ENCODE peak calls at places on chromosome 5, in four cellular contexts. L is MCF 10A, Z is stomach, U is GM13977. V is an unnamed sample.

GRCh38 chr5:72005676-72006075 is 101.6 kb upstream of the MAP1B start:
- DNase-seq in L (no peak), Z (no peak), U (no peak), V (no peak)

GRCh38 chr5:122093415-122093814 is 15.4 kb upstream of the LOX start:
- DNase-seq in L (no peak), Z (no peak), U (no peak), V (no peak)

GRCh38 chr5:103224118-103224893 is 34.3 kb upstream of the MACIR start:
- DNase-seq in L (peak; percentile 74), Z (no peak), U (peak; percentile 35), V (peak; percentile 57)

GRCh38 chr5:38008198-38008597 is 168.4 kb upstream of the GDNF start:
- DNase-seq in L (no peak), Z (no peak), U (no peak), V (no peak)

GRCh38 chr5:168066536-168067208 is 224.8 kb upstream of the WWC1 start:
- DNase-seq in L (no peak), Z (no peak), U (no peak), V (no peak)

GRCh38 chr5:128681764-128682664 is 144.0 kb upstream of the FBN2 start:
- DNase-seq in L (no peak), Z (no peak), U (no peak), V (no peak)

GRCh38 chr5:35306716-35307365 is 76.6 kb upstream of the PRLR start:
- DNase-seq in L (no peak), Z (no peak), U (no peak), V (no peak)

GRCh38 chr5:102867999-102868662 is 113.0 kb downstream of the PAM start:
- DNase-seq in L (no peak), Z (no peak), U (no peak), V (no peak)

GRCh38 chr5:32865475-32865874 is 154.4 kb downstream of the NPR3 start:
- DNase-seq in L (no peak), Z (no peak), U (no peak), V (no peak)

GRCh38 chr5:119537704-119538103 is 85.4 kb downstream of the HSD17B4 start:
- DNase-seq in L (peak; percentile 70), Z (peak; percentile 26), U (peak; percentile 44), V (peak; percentile 3)

GRCh38 chr5:167158588-167158987 is 1132.9 kb upstream of the WWC1 start:
- DNase-seq in L (no peak), Z (no peak), U (no peak), V (no peak)

GRCh38 chr5:146778795-146779579 is 99.6 kb downstream of the PPP2R2B start:
- DNase-seq in L (no peak), Z (no peak), U (no peak), V (no peak)

GRCh38 chr5:18968966-18969365 is 1019.0 kb downstream of the CDH18 start:
- DNase-seq in L (peak; percentile 55), Z (no peak), U (no peak), V (no peak)

GRCh38 chr5:18967637-18968036 is 1020.4 kb downstream of the CDH18 start:
- DNase-seq in L (no peak), Z (no peak), U (no peak), V (no peak)

GRCh38 chr5:18970000-18970399 is 1018.0 kb downstream of the CDH18 start:
- DNase-seq in L (no peak), Z (no peak), U (no peak), V (no peak)

GRCh38 chr5:18975624-18976023 is 1012.4 kb downstream of the CDH18 start:
- DNase-seq in L (no peak), Z (no peak), U (no peak), V (no peak)

DNA sequence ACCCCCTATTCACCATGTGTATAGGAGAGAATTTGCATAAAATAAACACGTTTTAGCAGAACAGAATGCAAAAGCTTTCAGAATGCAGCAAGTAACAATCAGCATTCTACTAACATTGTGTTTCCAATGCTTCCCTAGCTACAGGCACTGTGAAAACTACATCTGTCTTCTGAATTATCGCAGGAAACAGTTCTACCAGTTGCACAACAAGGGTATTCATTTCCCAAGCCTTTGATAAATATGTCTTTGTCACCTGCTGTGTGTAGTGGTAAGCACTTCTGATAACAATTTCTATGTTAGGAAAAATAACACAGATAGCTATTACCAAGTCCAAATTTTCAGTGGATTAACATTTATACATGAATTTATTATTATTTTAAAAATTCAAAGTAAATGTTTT is 1015.8 kb downstream of the CDH18 start:
- DNase-seq in L (no peak), Z (no peak), U (no peak), V (no peak)
- TF ChIP-seq CTCF in L (no peak), Z (no peak), U (no peak), V (no peak)

GRCh38 chr5:141349917-141350619 is at the start of gene PCDHGB1:
- DNase-seq in L (peak; percentile 58), Z (no peak), U (peak; percentile 77), V (peak; percentile 56)

GRCh38 chr5:141343242-141343952 is at the start of gene PCDHGA3:
- DNase-seq in L (no peak), Z (no peak), U (no peak), V (peak; percentile 45)

GRCh38 chr5:141343953-141344463 is 379 bp downstream of the PCDHGA3 start:
- DNase-seq in L (no peak), Z (no peak), U (no peak), V (no peak)

GRCh38 chr5:141342773-141343172 is 856 bp upstream of the PCDHGA3 start:
- DNase-seq in L (no peak), Z (no peak), U (no peak), V (no peak)

DNA sequence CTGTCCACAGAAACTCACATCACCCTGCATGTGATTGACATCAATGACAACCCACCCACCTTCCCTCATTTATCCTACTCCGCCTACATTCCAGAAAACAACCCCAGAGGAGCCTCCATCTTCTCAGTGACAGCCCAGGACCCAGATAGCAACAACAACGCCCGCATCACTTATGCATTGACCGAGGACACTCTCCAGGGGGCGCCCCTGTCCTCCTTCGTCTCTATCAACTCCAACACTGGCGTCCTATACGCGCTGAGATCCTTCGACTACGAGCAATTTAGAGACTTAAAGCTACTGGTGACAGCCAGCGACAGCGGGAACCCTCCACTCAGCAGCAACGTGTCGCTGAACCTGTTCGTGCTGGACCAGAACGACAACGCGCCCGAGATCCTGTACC is 1.7 kb downstream of the PCDHGA3 start:
- DNase-seq in L (no peak), Z (no peak), U (no peak), V (no peak)
- TF ChIP-seq CTCF in L (no peak), Z (no peak), U (no peak), V (no peak)

GRCh38 chr5:135179308-135179980 is 145.4 kb upstream of the PITX1 start:
- DNase-seq in L (no peak), Z (no peak), U (no peak), V (no peak)
- TF ChIP-seq CTCF in L (no peak), Z (no peak), U (no peak), V (no peak)

DNA sequence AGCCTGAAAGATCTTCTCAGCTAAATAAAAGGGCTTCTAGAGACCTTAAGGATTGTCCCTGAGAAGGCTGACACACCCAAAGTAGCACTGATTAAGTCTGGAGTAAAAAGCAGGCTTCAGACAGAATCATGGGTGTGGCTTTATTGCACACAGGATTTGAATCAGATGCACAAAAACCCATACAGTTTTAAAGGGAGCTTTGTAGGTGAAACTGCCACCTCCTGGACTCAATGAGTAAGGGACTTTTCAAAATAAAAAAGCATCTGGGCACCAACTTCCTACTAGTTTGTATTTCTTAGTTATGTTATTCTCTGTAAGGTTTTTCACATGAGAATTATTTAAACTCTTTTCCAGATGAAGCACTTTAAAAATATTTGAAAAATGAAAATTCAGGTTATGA is 129.4 kb downstream of the EDIL3 start:
- DNase-seq in L (peak; percentile 33), Z (no peak), U (no peak), V (no peak)
- TF ChIP-seq CTCF in L (peak; percentile 20), Z (no peak), U (peak; percentile 9), V (no peak)

GRCh38 chr5:91104062-91104448 is 279.1 kb downstream of the ARRDC3 start:
- DNase-seq in L (no peak), Z (no peak), U (no peak), V (no peak)
- TF ChIP-seq CTCF in L (no peak), Z (no peak), U (no peak), V (no peak)

GRCh38 chr5:115842952-115843351 is 1.2 kb downstream of the AP3S1 start:
- DNase-seq in L (peak; percentile 33), Z (no peak), U (no peak), V (no peak)

GRCh38 chr5:115840825-115841224 is 540 bp downstream of the ATG12 start:
- DNase-seq in L (no peak), Z (no peak), U (no peak), V (no peak)

GRCh38 chr5:115841382-115842088 is at the start of the genes AP3S1 and ATG12:
- DNase-seq in L (peak; percentile 94), Z (peak; percentile 90), U (peak; percentile 88), V (peak; percentile 95)

GRCh38 chr5:115843444-115844130 is 1.9 kb downstream of the AP3S1 start:
- DNase-seq in L (no peak), Z (no peak), U (no peak), V (no peak)

DNA sequence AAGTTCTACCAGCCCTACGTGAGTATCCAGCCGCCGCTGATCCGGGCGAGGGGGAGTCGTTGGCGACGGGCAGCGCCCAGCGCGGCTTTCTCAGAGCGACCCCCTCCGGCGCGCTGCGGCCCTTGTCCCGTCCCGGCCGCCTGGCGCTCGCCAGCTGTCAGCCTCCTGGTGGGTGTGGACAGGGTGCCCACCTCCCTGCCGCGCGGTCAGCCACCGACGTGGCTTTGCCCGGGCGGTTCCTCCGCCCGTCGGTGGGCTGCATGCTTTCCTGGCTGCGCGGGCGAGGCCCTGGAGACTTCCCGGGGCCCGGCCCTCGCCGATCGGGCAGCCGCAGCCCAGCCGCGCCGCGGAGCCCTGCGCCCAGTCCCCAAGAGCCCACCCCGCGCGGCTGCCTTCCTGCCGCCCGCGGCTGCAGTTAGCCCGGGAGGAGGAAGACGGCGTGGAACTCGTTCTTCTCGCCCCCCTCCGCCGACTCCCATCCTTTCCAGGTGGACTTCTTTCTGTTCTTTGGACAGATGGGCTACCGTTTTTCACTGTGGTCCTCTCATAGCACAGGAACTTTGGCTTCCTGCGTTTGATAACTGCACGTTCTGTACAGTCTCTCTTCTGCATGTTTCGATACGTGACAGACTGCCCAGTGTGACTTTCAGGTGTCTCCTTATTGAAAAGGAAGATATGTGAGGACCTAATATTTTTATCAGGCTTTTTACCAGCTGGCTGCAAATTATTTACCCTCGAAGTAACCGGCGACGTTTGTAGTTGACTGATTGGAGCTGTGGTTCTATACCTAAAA is 550 bp downstream of the AP3S1 start:
- DNase-seq in L (peak; percentile 33), Z (no peak), U (no peak), V (peak; percentile 19)
- TF ChIP-seq CTCF in L (peak; percentile 8), Z (no peak), U (peak; percentile 33), V (no peak)

GRCh38 chr5:171175746-171176145 is 133.3 kb upstream of the TLX3 start:
- DNase-seq in L (no peak), Z (no peak), U (no peak), V (no peak)
- TF ChIP-seq CTCF in L (no peak), Z (no peak), U (no peak), V (no peak)

GRCh38 chr5:39570418-39571027 is 145.7 kb upstream of the DAB2 start:
- DNase-seq in L (peak; percentile 44), Z (no peak), U (no peak), V (no peak)
- TF ChIP-seq CTCF in L (peak; percentile 64), Z (peak; percentile 31), U (peak; percentile 47), V (peak; percentile 57)